ENCODE peak calls at places on chromosomes 13 and 19, in five cellular contexts. S is bronchial epithelial cell, H is dorsolateral prefrontal cortex, I is fibroblast of pulmonary artery, A is astrocyte of the cerebellum. U is an unnamed sample.

GRCh38 chr13:96751089-96751488 is 243.2 kb downstream of the OXGR1 start:
- DNase-seq in S (no peak), H (no peak), I (no peak), A (no peak), U (no peak)

GRCh38 chr19:9839415-9839814 is 4.3 kb downstream of the PIN1 start:
- DNase-seq in S (no peak), H (no peak), I (peak), A (no peak), U (no peak)

GRCh38 chr19:35741216-35741541 is 1.1 kb downstream of the IGFLR1 start:
- DNase-seq in S (no peak), H (no peak), I (no peak), A (no peak), U (no peak)

GRCh38 chr13:110818747-110819146 is 96.1 kb downstream of the ANKRD10 start:
- DNase-seq in S (no peak), H (no peak), I (no peak), A (no peak), U (no peak)

GRCh38 chr19:5785423-5785822 is 877 bp upstream of the PRR22 start:
- DNase-seq in S (no peak), H (no peak), I (no peak), A (no peak), U (no peak)

GRCh38 chr13:95643471-95643813 is 1.1 kb downstream of the DZIP1 start:
- DNase-seq in S (no peak), H (no peak), I (peak), A (no peak), U (peak)

GRCh38 chr13:106555631-106556328 is 12.2 kb downstream of the ARGLU1 start:
- DNase-seq in S (no peak), H (no peak), I (peak), A (no peak), U (no peak)

GRCh38 chr13:52348983-52349780 is 56.8 kb downstream of the THSD1 start:
- DNase-seq in S (peak), H (no peak), I (peak), A (no peak), U (peak)

GRCh38 chr19:44641866-44642265 is 1.8 kb upstream of the PVR start:
- DNase-seq in S (no peak), H (no peak), I (no peak), A (no peak), U (no peak)

GRCh38 chr19:53865918-53866696 is 1.6 kb upstream of the MYADM start:
- DNase-seq in S (no peak), H (peak), I (peak), A (no peak), U (peak)

GRCh38 chr13:86174632-86175031 is 375.4 kb upstream of the SLITRK6 start:
- DNase-seq in S (no peak), H (no peak), I (no peak), A (no peak), U (peak)
- TF ChIP-seq CTCF in S (no peak), H (no peak), I (no peak), A (peak), U (peak)

GRCh38 chr13:98575876-98576214 is 1.1 kb downstream of the STK24 start:
- DNase-seq in S (no peak), H (no peak), I (no peak), A (no peak), U (no peak)
- H3K4me3 ChIP-seq in S (peak), H (peak), I (peak), A (peak), U (peak)

DNA sequence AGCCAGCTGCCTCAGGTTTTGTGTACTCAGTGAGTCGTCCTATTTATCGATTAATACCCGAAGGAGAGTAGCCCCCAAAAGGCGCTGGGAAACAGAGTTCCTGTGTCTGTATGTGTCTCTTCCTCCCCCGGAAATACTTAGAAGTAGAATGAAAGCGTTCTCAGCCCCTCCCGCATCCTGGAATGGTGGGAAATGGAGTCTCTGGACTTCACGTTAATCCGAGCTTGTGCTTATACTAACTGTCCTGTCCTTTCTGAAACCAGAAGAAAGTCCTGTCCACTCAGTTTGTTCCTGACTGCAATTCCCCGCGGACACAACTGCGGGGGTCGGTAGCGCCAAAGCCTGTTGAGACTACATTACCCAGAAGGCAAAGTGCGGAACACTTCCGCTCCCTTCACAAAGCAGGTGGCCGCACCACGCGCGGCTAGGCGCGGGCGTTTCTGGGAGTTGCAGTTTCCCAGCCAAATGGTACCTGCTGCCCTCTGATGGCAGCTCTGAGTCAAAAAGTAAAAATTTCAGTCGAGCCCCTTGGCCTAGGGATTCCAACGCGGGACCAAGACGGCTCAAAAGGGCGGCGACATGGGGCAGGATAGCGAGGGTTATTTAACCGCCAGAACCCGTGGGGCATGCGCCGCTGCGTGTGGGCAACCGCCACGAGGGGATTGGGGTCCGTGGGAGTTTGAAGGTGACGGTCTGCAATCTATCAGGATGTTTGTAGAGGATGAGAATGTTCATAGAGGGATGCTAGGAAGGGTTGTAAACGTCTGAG is 2.2 kb upstream of the GSK3A start:
- DNase-seq in S (peak), H (peak), I (peak), A (peak), U (peak)
- TF ChIP-seq CTCF in S (peak), H (peak), I (peak), A (peak), U (peak)

DNA sequence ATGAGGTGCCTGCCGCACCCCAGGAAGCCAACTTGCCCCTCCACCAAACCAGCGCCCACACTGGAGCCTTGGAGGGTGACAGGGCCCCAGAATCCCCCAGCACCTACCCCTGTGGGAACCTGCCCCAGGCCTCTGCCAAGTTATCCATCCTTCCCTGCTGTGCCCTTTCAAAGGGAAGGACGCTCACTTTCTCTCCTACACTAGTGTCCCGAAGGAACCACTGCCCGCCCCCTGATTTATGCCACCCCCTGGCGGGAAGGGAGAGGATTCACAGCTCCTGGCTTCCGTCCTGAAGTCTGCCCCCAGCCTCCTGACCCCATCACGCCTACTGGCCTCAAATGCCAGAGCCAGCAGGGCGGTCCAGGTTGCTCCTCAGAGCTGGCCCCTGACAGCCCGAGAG is 1.4 kb downstream of the EVI5L start:
- DNase-seq in S (peak), H (peak), I (peak), A (no peak), U (peak)
- H3K4me3 ChIP-seq in S (no peak), H (peak), I (peak), A (no peak), U (peak)

DNA sequence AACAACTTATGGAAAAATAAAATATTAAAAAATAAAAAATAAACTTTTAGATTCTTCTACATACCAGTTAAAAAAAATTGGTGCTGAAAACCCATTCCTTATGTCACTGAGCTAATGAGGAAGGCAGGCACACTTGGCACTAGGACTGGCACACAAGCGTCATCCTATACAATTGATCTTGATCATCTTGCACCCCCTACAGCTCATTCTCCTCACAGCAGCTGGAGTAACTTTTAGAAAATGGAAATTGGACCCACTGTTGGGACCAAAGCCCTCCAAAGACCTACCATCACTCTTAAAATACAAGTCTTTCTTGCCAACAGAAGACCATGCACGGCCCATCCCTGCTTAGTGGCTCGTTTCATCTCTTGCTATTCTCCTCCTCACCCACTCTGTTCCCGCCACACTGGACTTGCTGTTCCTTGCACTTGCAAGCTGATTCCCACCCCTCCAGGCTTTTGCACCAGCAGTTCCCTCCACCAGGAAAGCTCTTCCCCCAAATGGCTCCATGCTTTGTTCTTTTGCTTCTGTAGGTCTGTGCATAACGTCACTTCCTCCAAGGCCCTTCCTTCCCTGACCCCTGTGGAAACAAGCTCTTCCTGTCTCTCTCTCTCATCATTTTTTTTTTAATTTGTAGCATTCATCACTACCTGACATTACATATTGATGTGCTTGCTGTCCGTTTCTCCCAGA is 11.6 kb downstream of the CTU1 start:
- DNase-seq in S (no peak), H (no peak), I (peak), A (no peak), U (no peak)
- TF ChIP-seq CTCF in S (peak), H (no peak), I (peak), A (no peak), U (peak)

DNA sequence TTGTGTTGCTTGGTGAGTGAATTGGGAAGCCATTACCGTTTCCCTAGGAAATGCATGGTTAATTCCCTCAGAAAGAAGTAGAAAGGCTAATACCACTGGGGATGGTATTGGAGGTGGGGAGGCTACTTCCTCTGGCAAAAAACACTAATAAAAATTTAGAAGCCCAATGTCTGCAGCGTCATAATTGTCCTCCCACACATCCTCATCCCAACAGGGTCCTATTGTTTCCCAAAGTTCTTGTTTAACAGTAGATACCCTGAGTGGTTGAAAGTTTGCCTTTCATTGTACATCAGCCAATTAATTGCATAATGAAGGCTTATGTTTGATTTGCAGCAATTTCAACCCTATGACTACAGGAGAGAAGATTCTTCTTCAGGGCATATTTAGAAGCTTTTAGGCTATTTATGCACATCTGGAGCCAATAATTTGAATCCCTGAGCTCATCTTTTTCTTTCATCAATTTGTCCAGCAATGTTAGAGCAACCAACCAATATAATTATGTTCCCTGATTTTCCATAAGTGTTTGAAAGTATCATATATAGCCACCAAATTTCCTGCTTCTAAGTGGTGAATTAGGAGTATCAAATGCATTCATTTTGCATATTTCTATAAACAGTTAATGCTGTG is 491.0 kb downstream of the SLITRK5 start:
- DNase-seq in S (no peak), H (no peak), I (no peak), A (no peak), U (no peak)
- H3K4me3 ChIP-seq in S (no peak), H (no peak), I (no peak), A (no peak), U (no peak)

GRCh38 chr19:17488593-17489391 is 18.5 kb downstream of the SLC27A1 start:
- DNase-seq in S (peak), H (no peak), I (peak), A (no peak), U (peak)
- TF ChIP-seq CTCF in S (peak), H (no peak), I (no peak), A (no peak), U (peak)

DNA sequence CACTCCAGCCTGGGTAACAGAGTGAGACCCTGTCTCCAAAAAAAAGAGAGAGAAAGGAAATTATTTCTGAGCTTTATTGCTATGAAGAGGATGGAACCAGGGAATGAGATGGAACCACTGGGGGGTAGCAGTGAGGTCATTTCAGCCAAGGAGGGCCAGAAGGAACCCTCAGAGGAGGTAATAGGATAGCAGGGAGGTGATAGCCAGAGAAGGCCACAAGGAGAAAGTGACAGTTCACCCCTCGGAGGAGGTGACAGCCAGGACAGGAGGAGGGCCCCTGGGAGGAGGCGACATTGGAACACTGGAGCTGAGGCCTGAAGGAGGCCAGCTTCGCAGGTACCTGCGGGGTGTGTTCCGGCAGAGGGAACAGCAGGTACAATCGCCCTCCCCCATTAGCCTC is 695 bp upstream of the PGPEP1 start:
- DNase-seq in S (no peak), H (no peak), I (peak), A (no peak), U (no peak)
- H3K4me3 ChIP-seq in S (no peak), H (peak), I (no peak), A (no peak), U (no peak)

GRCh38 chr19:50556236-50557008 is 11.8 kb downstream of the LRRC4B start:
- DNase-seq in S (peak), H (peak), I (peak), A (peak), U (peak)
- TF ChIP-seq CTCF in S (peak), H (peak), I (peak), A (peak), U (peak)